ENCODE peak calls at places on chromosomes 7 and 10, in eight cellular contexts. R is PC-3; K is tibial artery; P is testis; O is CD4-positive, alpha-beta memory T cell; D is cardiac muscle cell; B is mammary epithelial cell; T is AG04450. Q is an unnamed sample.

GRCh38 chr7:108120943-108121342 is 9.2 kb downstream of the LAMB4 start:
- DNase-seq in T (no peak), K (no peak), P (no peak), O (no peak), B (no peak), R (no peak), D (peak; percentile 21), Q (no peak)

GRCh38 chr10:72013202-72013945 is 49.2 kb downstream of the CHST3 start:
- DNase-seq in O (no peak), T (no peak), P (no peak), D (no peak), R (no peak), B (no peak), K (no peak), Q (no peak)

GRCh38 chr7:157502701-157503111 is 165.9 kb downstream of the DNAJB6 start:
- DNase-seq in K (peak; percentile 54), B (no peak), R (peak; percentile 6), D (peak; percentile 10), O (peak; percentile 91), P (no peak), T (no peak), Q (peak; percentile 54)

GRCh38 chr10:97701438-97702064 is 12.0 kb upstream of the MARVELD1 start:
- DNase-seq in R (peak; percentile 76), B (peak; percentile 75), P (peak; percentile 70), O (peak; percentile 56), T (peak; percentile 61), K (peak; percentile 61), D (peak; percentile 84), Q (peak; percentile 62)

GRCh38 chr7:31545549-31545948 is 31.7 kb downstream of the ITPRID1 start:
- DNase-seq in O (no peak), B (no peak), T (no peak), K (no peak), P (no peak), D (no peak), R (no peak), Q (no peak)

GRCh38 chr7:4838626-4839334 is 23.1 kb downstream of the PAPOLB start:
- DNase-seq in T (no peak), K (no peak), R (no peak), O (no peak), D (no peak), P (peak; percentile 42), B (no peak), Q (no peak)

GRCh38 chr7:22238354-22239311 is 118.3 kb downstream of the RAPGEF5 start:
- DNase-seq in B (peak; percentile 16), O (no peak), R (peak; percentile 68), K (no peak), D (no peak), P (no peak), T (peak; percentile 47), Q (no peak)

GRCh38 chr7:128215281-128215680 is 25.8 kb upstream of the LEP start:
- DNase-seq in B (peak; percentile 34), P (no peak), K (no peak), T (peak; percentile 51), D (peak; percentile 87), R (peak; percentile 47), O (no peak), Q (no peak)

GRCh38 chr7:27095897-27096755 is at the start of gene HOXA1:
- DNase-seq in K (peak; percentile 88), P (peak; percentile 74), R (peak; percentile 94), B (peak; percentile 92), D (peak; percentile 62), T (peak; percentile 90), O (peak; percentile 74), Q (peak; percentile 78)

GRCh38 chr7:139626817-139627216 is 103.3 kb downstream of the CLEC2L start:
- DNase-seq in O (peak; percentile 38), R (no peak), P (no peak), D (no peak), T (no peak), B (no peak), K (no peak), Q (peak; percentile 65)

GRCh38 chr10:133361227-133361626 is 3.4 kb upstream of the FUOM start:
- DNase-seq in D (no peak), R (no peak), B (no peak), T (no peak), O (no peak), P (no peak), K (no peak), Q (no peak)

GRCh38 chr7:100266576-100267354 is 40.7 kb upstream of the SPDYE3 start:
- DNase-seq in O (no peak), K (no peak), T (no peak), B (no peak), D (no peak), P (no peak), R (no peak), Q (no peak)

GRCh38 chr10:79937661-79938226 is 11.2 kb downstream of the SFTPD start:
- DNase-seq in K (no peak), D (no peak), P (peak; percentile 9), T (no peak), B (no peak), R (no peak), O (no peak), Q (no peak)

GRCh38 chr10:74925716-74926115 is 99.3 kb downstream of the KAT6B start:
- DNase-seq in K (no peak), P (no peak), O (no peak), D (no peak), R (no peak), T (no peak), B (no peak), Q (no peak)

GRCh38 chr10:74924251-74924954 is 98.0 kb downstream of the KAT6B start:
- DNase-seq in K (no peak), T (peak; percentile 82), B (peak; percentile 87), R (peak; percentile 100), P (no peak), O (no peak), D (peak; percentile 93), Q (no peak)

GRCh38 chr10:74922921-74923320 is 96.5 kb downstream of the KAT6B start:
- DNase-seq in K (no peak), T (no peak), D (no peak), B (peak; percentile 20), O (no peak), R (peak; percentile 100), P (no peak), Q (no peak)

GRCh38 chr10:74921744-74922143 is 95.3 kb downstream of the KAT6B start:
- DNase-seq in R (no peak), D (no peak), T (no peak), O (no peak), P (peak; percentile 81), K (no peak), B (no peak), Q (no peak)

DNA sequence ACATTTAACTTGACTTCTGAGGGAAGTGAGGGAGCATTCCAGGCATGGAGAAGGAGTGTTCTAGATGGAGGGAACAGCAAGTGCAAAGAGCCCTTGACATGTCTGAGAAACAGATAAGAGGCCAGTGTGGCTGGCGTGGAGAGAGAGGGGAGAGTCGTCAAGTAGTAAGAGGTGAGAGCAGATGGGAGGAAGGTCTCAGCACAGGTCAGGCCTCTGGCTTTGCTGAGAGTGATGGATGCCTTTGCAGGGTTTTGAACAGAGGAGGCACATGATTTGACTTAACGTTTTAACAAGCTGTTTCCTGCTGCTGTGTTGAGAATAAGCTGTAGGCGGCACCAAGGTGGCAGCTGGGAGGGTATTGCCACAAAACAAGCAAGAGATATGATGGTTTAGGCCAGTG is 97.2 kb downstream of the KAT6B start:
- DNase-seq in K (no peak), O (no peak), P (no peak), R (peak; percentile 52), D (no peak), B (no peak), T (no peak), Q (peak; percentile 55)
- H3K27ac ChIP-seq in K (peak overlapping the region; percentile 53), O (no peak overlapping the region), P (peak overlapping the region; percentile 67), R (peak overlapping the region; percentile 78), D (peak overlapping the region; percentile 81), B (peak overlapping the region; percentile 16), T (peak overlapping the region; percentile 43), Q (no peak overlapping the region)

GRCh38 chr10:92066386-92066785 is 142.8 kb downstream of the BTAF1 start:
- DNase-seq in K (no peak), P (no peak), D (no peak), O (no peak), R (no peak), B (no peak), T (no peak), Q (no peak)

GRCh38 chr10:92062273-92062672 is 138.7 kb downstream of the BTAF1 start:
- DNase-seq in B (no peak), K (no peak), O (no peak), D (no peak), T (no peak), P (no peak), R (no peak), Q (no peak)

GRCh38 chr10:92068900-92069299 is 145.3 kb downstream of the BTAF1 start:
- DNase-seq in O (no peak), R (no peak), K (no peak), T (peak; percentile 37), B (peak; percentile 8), D (no peak), P (no peak), Q (no peak)

GRCh38 chr10:92064506-92064905 is 140.9 kb downstream of the BTAF1 start:
- DNase-seq in B (no peak), P (no peak), K (no peak), D (no peak), R (no peak), O (no peak), T (no peak), Q (no peak)
- H3K9me3 ChIP-seq in B (no peaks in the 10 kb centered on the region), P (no peaks in the 10 kb centered on the region), K (no peaks in the 10 kb centered on the region), D (no peaks in the 10 kb centered on the region), R (no peaks in the 10 kb centered on the region), O (no peaks in the 10 kb centered on the region), T (no peaks in the 10 kb centered on the region), Q (no peaks in the 10 kb centered on the region)

DNA sequence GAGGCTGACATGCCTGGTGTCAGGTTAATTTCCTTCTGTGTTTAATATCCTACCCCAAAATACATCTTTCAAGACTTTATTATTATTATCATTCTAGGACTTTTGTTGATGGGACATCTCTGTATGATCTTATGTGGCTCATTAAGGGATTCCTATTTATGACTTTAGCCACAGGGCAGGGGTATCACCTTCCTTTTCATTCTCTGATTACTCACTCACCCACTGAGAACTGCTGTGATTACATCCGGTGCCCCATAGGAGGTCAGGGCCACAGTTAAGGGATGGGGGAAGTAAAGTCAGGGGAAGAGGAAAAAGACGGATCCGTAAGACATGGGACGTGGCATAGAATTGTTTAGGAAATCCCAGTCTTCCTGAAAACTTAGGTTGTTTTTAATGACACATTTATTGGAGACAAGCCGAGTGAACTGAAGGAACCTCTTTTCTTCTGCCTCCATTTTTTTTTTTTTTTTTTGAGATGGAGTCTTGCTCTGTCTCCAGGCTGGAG is 61.0 kb upstream of the PITRM1 start:
- DNase-seq in T (no peak), O (no peak), D (no peak), K (no peak), B (no peak), P (no peak), R (no peak), Q (no peak)
- H3K27ac ChIP-seq in T (no peak overlapping the region), O (no peak overlapping the region), D (no peak overlapping the region), K (no peak overlapping the region), B (no peak overlapping the region), P (no peak overlapping the region), R (no peak overlapping the region), Q (no peak overlapping the region)

GRCh38 chr7:6691103-6691502 is 15.6 kb downstream of the ZNF12 start:
- DNase-seq in D (no peak), O (no peak), T (no peak), K (no peak), B (no peak), P (no peak), R (no peak), Q (no peak)
- H3K9me3 ChIP-seq in D (peaks cover 26% of the 10 kb centered on the region), O (peaks cover 65% of the 10 kb centered on the region), T (peaks cover 56% of the 10 kb centered on the region), K (peaks cover 96% of the 10 kb centered on the region), B (peaks cover 91% of the 10 kb centered on the region), P (peaks cover 4% of the 10 kb centered on the region), R (peaks cover 87% of the 10 kb centered on the region), Q (peaks cover 100% of the 10 kb centered on the region)

GRCh38 chr7:79011921-79012320 is 441.5 kb downstream of the MAGI2 start:
- DNase-seq in B (no peak), T (no peak), R (no peak), P (no peak), D (no peak), O (no peak), K (no peak), Q (no peak)
- H3K27ac ChIP-seq in B (no peak overlapping the region), T (no peak overlapping the region), R (no peak overlapping the region), P (no peak overlapping the region), D (no peak overlapping the region), O (no peak overlapping the region), K (no peak overlapping the region), Q (no peak overlapping the region)

Q was measured in CD4-positive, CD25-positive, alpha-beta regulatory T cell.